ENCODE peak calls at places on chromosomes 5 and 9, in four cellular contexts. L is OCI-LY7, O is HCT116, I is hepatocyte. S is an unnamed sample.

GRCh38 chr9:16689352-16689938 is 181.0 kb downstream of the BNC2 start:
- DNase-seq in L (no peak), I (no peak), O (no peak), S (peak; percentile 19)

GRCh38 chr9:31084331-31084730 is 1300.1 kb upstream of the ACO1 start:
- DNase-seq in L (no peak), O (no peak), I (no peak), S (no peak)

GRCh38 chr5:31476607-31477200 is 55.2 kb downstream of the DROSHA start:
- DNase-seq in O (no peak), L (no peak), I (no peak), S (no peak)

GRCh38 chr5:154523104-154523503 is 45.1 kb upstream of the HAND1 start:
- DNase-seq in I (no peak), O (no peak), L (no peak), S (no peak)

GRCh38 chr5:140189977-140190867 is 15.2 kb downstream of the CYSTM1 start:
- DNase-seq in O (no peak), L (no peak), I (no peak), S (no peak)

GRCh38 chr9:21670374-21670773 is 132.1 kb upstream of the MTAP start:
- DNase-seq in L (no peak), I (no peak), O (no peak), S (no peak)

GRCh38 chr9:101530076-101530711 is 3.5 kb upstream of the RNF20 start:
- DNase-seq in I (peak; percentile 85), L (peak; percentile 84), O (peak; percentile 75), S (peak; percentile 83)

GRCh38 chr5:50663636-50664035 is 2.8 kb upstream of the PARP8 start:
- DNase-seq in I (no peak), O (no peak), L (no peak), S (no peak)

GRCh38 chr5:923473-923873 is 30.8 kb downstream of the TRIP13 start:
- DNase-seq in I (peak; percentile 93), O (peak; percentile 51), L (peak; percentile 66), S (peak; percentile 72)

GRCh38 chr5:4058899-4059298 is 463.3 kb downstream of the IRX1 start:
- DNase-seq in O (no peak), I (peak; percentile 61), L (no peak), S (no peak)

GRCh38 chr5:78404682-78405293 is 44.4 kb downstream of the SCAMP1 start:
- DNase-seq in O (no peak), L (no peak), I (no peak), S (no peak)

GRCh38 chr5:154302181-154302580 is 111.6 kb downstream of the GALNT10 start:
- DNase-seq in L (no peak), I (no peak), O (no peak), S (no peak)

GRCh38 chr9:17402309-17402708 is 176.6 kb upstream of the SH3GL2 start:
- DNase-seq in I (no peak), L (no peak), O (no peak), S (peak; percentile 30)

GRCh38 chr9:70901741-70902140 is 219.7 kb downstream of the TRPM3 start:
- DNase-seq in I (no peak), L (no peak), O (no peak), S (no peak)

GRCh38 chr9:129712595-129713524 is 40.0 kb downstream of the PTGES start:
- DNase-seq in L (no peak), I (peak; percentile 48), O (no peak), S (peak; percentile 12)

GRCh38 chr9:135070198-135070951 is 17.1 kb upstream of the OLFM1 start:
- DNase-seq in I (no peak), O (no peak), L (no peak), S (no peak)

GRCh38 chr9:135070964-135071735 is 16.3 kb upstream of the OLFM1 start:
- DNase-seq in O (no peak), I (no peak), L (no peak), S (no peak)

GRCh38 chr9:135067091-135067710 is 20.3 kb upstream of the OLFM1 start:
- DNase-seq in O (no peak), I (no peak), L (no peak), S (no peak)

GRCh38 chr9:135068776-135069415 is 18.6 kb upstream of the OLFM1 start:
- DNase-seq in O (no peak), L (no peak), I (no peak), S (no peak)

GRCh38 chr9:135069556-135070197 is 17.8 kb upstream of the OLFM1 start:
- DNase-seq in L (no peak), I (no peak), O (no peak), S (no peak)
- TF ChIP-seq EZH2phosphoT487 in L (no peak), I (no peak), O (no peak), S (no peak)

GRCh38 chr9:13141629-13142028 is 137.9 kb downstream of the MPDZ start:
- DNase-seq in O (no peak), I (no peak), L (no peak), S (peak; percentile 78)

GRCh38 chr9:13140843-13141592 is 138.5 kb downstream of the MPDZ start:
- DNase-seq in O (no peak), L (no peak), I (no peak), S (peak; percentile 11)

GRCh38 chr9:13143281-13143680 is 136.2 kb downstream of the MPDZ start:
- DNase-seq in L (no peak), I (no peak), O (no peak), S (no peak)

GRCh38 chr9:13144176-13144820 is 135.2 kb downstream of the MPDZ start:
- DNase-seq in I (no peak), O (no peak), L (no peak), S (no peak)

DNA sequence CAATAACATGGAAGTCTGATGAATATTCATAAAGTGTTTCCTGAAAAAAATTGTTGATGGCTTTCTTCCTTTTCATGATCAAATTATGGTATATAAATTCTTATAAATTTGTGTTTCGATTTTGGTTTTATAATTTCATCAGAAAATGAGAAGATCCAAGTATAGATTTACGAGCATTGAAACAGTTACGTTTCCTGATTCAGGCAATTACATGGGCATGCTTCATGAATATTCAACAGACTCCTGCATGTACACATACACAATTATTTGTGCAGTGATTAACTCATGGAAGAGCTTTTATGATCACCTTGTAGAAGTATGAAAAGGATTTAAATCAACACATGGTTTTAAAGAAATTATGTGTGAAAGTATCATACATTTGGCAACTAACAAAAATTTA is 136.7 kb downstream of the MPDZ start:
- DNase-seq in I (no peak), O (no peak), L (no peak), S (no peak)
- TF ChIP-seq EZH2phosphoT487 in I (no peak), O (no peak), L (no peak), S (no peak)

GRCh38 chr9:3437031-3437430 is 88.8 kb downstream of the RFX3 start:
- DNase-seq in L (no peak), I (no peak), O (no peak), S (no peak)
- TF ChIP-seq EZH2phosphoT487 in L (no peak), I (no peak), O (no peak), S (no peak)

GRCh38 chr9:127123239-127123935 is 952 bp upstream of the ANGPTL2 start:
- DNase-seq in I (no peak), L (no peak), O (no peak), S (no peak)
- TF ChIP-seq EZH2phosphoT487 in I (no peak), L (no peak), O (no peak), S (no peak)

GRCh38 chr5:40877371-40877988 is 31.8 kb upstream of the C7 start:
- DNase-seq in O (peak; percentile 15), L (no peak), I (no peak), S (peak; percentile 58)

GRCh38 chr5:40875958-40876357 is 33.3 kb upstream of the C7 start:
- DNase-seq in I (no peak), O (no peak), L (no peak), S (no peak)

GRCh38 chr5:40873481-40873880 is 32.3 kb downstream of the CARD6 start:
- DNase-seq in O (no peak), I (no peak), L (no peak), S (no peak)

GRCh38 chr5:40882291-40882690 is 27.0 kb upstream of the C7 start:
- DNase-seq in O (no peak), I (no peak), L (no peak), S (no peak)

GRCh38 chr5:40879163-40879942 is 29.9 kb upstream of the C7 start:
- DNase-seq in I (peak; percentile 13), L (peak; percentile 47), O (peak; percentile 13), S (peak; percentile 66)
- TF ChIP-seq EZH2phosphoT487 in I (no peak), L (no peak), O (no peak), S (no peak)

DNA sequence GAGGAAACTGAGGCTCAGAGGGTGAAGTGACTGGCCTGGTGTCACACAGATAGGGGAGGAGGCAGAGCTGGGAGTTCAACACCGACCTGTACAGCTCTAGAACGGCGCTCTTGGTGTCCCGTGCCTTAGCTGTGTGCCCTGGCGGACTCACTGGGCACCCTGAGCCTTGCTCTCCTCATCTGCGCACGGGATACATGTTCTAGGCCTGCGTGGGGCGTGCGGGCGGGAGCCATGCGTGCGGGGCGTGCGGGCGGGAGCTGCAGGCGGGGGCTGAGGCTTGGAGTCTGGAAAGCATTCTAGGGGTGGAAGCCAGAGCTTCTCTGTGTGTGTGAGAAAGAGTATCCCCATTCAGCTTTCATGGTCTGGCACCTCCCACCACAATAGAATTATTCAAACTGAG is 165.3 kb downstream of the GAPVD1 start:
- DNase-seq in I (no peak), O (no peak), L (no peak), S (no peak)
- TF ChIP-seq EZH2phosphoT487 in I (no peak), O (no peak), L (no peak), S (no peak)

GRCh38 chr5:43110606-43111170 is 10.0 kb upstream of the ZNF131 start:
- DNase-seq in L (peak; percentile 41), I (peak; percentile 62), O (peak; percentile 16), S (peak; percentile 31)
- TF ChIP-seq EZH2phosphoT487 in L (no peak), I (no peak), O (no peak), S (no peak)

GRCh38 chr5:55232194-55232984 is 1.0 kb downstream of the CCNO start:
- DNase-seq in I (peak; percentile 23), L (no peak), O (peak; percentile 29), S (peak; percentile 61)
- TF ChIP-seq EZH2phosphoT487 in I (peak; percentile 13), L (no peak), O (no peak), S (no peak)

GRCh38 chr9:35911690-35912089 is 2.4 kb downstream of the SPAAR start:
- DNase-seq in I (no peak), O (no peak), L (no peak), S (no peak)

GRCh38 chr9:35912791-35913400 is 3.6 kb downstream of the SPAAR start:
- DNase-seq in L (no peak), O (no peak), I (no peak), S (no peak)

GRCh38 chr9:35909274-35909673 is at the start of gene SPAAR:
- DNase-seq in I (no peak), O (no peak), L (no peak), S (no peak)

GRCh38 chr9:35909687-35910612 is 660 bp downstream of the SPAAR start:
- DNase-seq in I (no peak), O (no peak), L (no peak), S (no peak)

GRCh38 chr9:35910613-35911488 is 1.6 kb downstream of the SPAAR start:
- DNase-seq in O (peak; percentile 66), L (peak; percentile 67), I (peak; percentile 44), S (peak; percentile 78)
- TF ChIP-seq EZH2phosphoT487 in O (no peak), L (no peak), I (no peak), S (no peak)

S was measured in PC-3.